ENCODE peak calls at places on chromosomes 12 and 14, in six cellular contexts. One of them, this sample, is unnamed. For H3K4me1, the result is how much of the 10 kb centered on the place peaks cover.

GRCh38 chr12:116122639-116123038 is 154.9 kb downstream of the MED13L start:
- DNase-seq in psoas muscle: no peak
- DNase-seq in pancreas: no peak
- DNase-seq in left ventricle myocardium inferior: no peak
- DNase-seq in tibial artery: no peak
- DNase-seq in CD8-positive, alpha-beta T cell: no peak
- DNase-seq in this sample: no peak

GRCh38 chr14:92651106-92651792 is 97.2 kb downstream of the LGMN start:
- DNase-seq in pancreas: no peak
- DNase-seq in tibial artery: no peak
- DNase-seq in left ventricle myocardium inferior: no peak
- DNase-seq in psoas muscle: peak
- DNase-seq in CD8-positive, alpha-beta T cell: peak
- DNase-seq in this sample: peak

GRCh38 chr12:64824500-64825142 is at the start of gene TBC1D30:
- DNase-seq in psoas muscle: peak
- DNase-seq in left ventricle myocardium inferior: no peak
- DNase-seq in pancreas: peak
- DNase-seq in CD8-positive, alpha-beta T cell: peak
- DNase-seq in tibial artery: no peak
- DNase-seq in this sample: peak

GRCh38 chr14:51846631-51847488 is 13.6 kb upstream of the GNG2 start:
- DNase-seq in psoas muscle: peak
- DNase-seq in left ventricle myocardium inferior: peak
- DNase-seq in CD8-positive, alpha-beta T cell: peak
- DNase-seq in tibial artery: peak
- DNase-seq in pancreas: no peak
- DNase-seq in this sample: no peak

GRCh38 chr14:65210827-65211192 is 108.5 kb upstream of the MAX start:
- DNase-seq in CD8-positive, alpha-beta T cell: no peak
- DNase-seq in pancreas: no peak
- DNase-seq in tibial artery: no peak
- DNase-seq in left ventricle myocardium inferior: no peak
- DNase-seq in psoas muscle: no peak
- DNase-seq in this sample: no peak

GRCh38 chr12:59595557-59596231 is at the start of gene SLC16A7:
- DNase-seq in psoas muscle: peak
- DNase-seq in CD8-positive, alpha-beta T cell: peak
- DNase-seq in tibial artery: peak
- DNase-seq in pancreas: peak
- DNase-seq in left ventricle myocardium inferior: peak
- DNase-seq in this sample: peak

GRCh38 chr14:104749958-104750529 is 2.9 kb upstream of the SIVA1 start:
- DNase-seq in pancreas: no peak
- DNase-seq in tibial artery: no peak
- DNase-seq in CD8-positive, alpha-beta T cell: no peak
- DNase-seq in left ventricle myocardium inferior: no peak
- DNase-seq in psoas muscle: no peak
- DNase-seq in this sample: peak

GRCh38 chr12:52319097-52319496 is 2.1 kb downstream of the KRT83 start:
- DNase-seq in psoas muscle: no peak
- DNase-seq in tibial artery: no peak
- DNase-seq in CD8-positive, alpha-beta T cell: no peak
- DNase-seq in left ventricle myocardium inferior: no peak
- DNase-seq in pancreas: no peak
- DNase-seq in this sample: peak

GRCh38 chr12:108364879-108365278 is 25.8 kb upstream of the CMKLR1 start:
- DNase-seq in psoas muscle: no peak
- DNase-seq in tibial artery: no peak
- DNase-seq in pancreas: no peak
- DNase-seq in left ventricle myocardium inferior: no peak
- DNase-seq in CD8-positive, alpha-beta T cell: no peak
- DNase-seq in this sample: no peak

GRCh38 chr12:14111230-14111865 is 129.9 kb upstream of the GRIN2B start:
- DNase-seq in pancreas: no peak
- DNase-seq in psoas muscle: no peak
- DNase-seq in tibial artery: no peak
- DNase-seq in CD8-positive, alpha-beta T cell: no peak
- DNase-seq in left ventricle myocardium inferior: no peak
- DNase-seq in this sample: no peak

GRCh38 chr14:104677506-104678332 is 11.7 kb upstream of the INF2 start:
- DNase-seq in left ventricle myocardium inferior: peak
- DNase-seq in psoas muscle: peak
- DNase-seq in pancreas: no peak
- DNase-seq in CD8-positive, alpha-beta T cell: peak
- DNase-seq in tibial artery: peak
- DNase-seq in this sample: peak

GRCh38 chr12:111438501-111438900 is 32.8 kb downstream of the SH2B3 start:
- DNase-seq in psoas muscle: no peak
- DNase-seq in left ventricle myocardium inferior: no peak
- DNase-seq in tibial artery: no peak
- DNase-seq in pancreas: no peak
- DNase-seq in CD8-positive, alpha-beta T cell: peak
- DNase-seq in this sample: peak

GRCh38 chr12:111435661-111436201 is 30.0 kb downstream of the SH2B3 start:
- DNase-seq in CD8-positive, alpha-beta T cell: peak
- DNase-seq in psoas muscle: no peak
- DNase-seq in tibial artery: peak
- DNase-seq in left ventricle myocardium inferior: no peak
- DNase-seq in pancreas: no peak
- DNase-seq in this sample: no peak

GRCh38 chr12:111436266-111436665 is 30.5 kb downstream of the SH2B3 start:
- DNase-seq in CD8-positive, alpha-beta T cell: no peak
- DNase-seq in tibial artery: peak
- DNase-seq in pancreas: no peak
- DNase-seq in left ventricle myocardium inferior: no peak
- DNase-seq in psoas muscle: no peak
- DNase-seq in this sample: no peak

GRCh38 chr12:111437816-111438454 is 32.2 kb downstream of the SH2B3 start:
- DNase-seq in tibial artery: peak
- DNase-seq in pancreas: no peak
- DNase-seq in left ventricle myocardium inferior: no peak
- DNase-seq in CD8-positive, alpha-beta T cell: peak
- DNase-seq in psoas muscle: no peak
- DNase-seq in this sample: peak

DNA sequence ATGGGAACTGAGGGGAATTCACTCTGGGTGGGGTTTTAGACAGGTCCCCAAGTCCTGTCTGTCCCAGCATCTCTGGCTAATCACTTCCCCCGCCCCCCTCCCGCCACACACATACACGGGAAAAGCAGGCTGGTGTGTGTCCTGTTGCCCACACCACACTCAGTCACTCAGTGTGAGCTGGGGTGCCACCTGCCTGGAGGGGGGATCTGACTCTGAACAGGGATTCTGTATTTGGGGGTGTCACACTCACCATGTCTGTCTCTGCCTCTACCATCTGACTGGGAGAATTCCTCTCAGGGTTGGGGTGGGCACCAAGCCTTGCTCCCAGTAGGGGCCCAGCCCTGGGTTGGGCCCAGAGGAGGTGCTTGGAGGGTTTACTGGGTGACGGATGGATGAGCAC is 31.1 kb downstream of the SH2B3 start:
- DNase-seq in left ventricle myocardium inferior: no peak
- DNase-seq in psoas muscle: no peak
- DNase-seq in CD8-positive, alpha-beta T cell: no peak
- DNase-seq in pancreas: no peak
- DNase-seq in tibial artery: no peak
- DNase-seq in this sample: no peak
- H3K4me1 ChIP-seq in left ventricle myocardium inferior: half or more
- H3K4me1 ChIP-seq in psoas muscle: half or more
- H3K4me1 ChIP-seq in CD8-positive, alpha-beta T cell: half or more
- H3K4me1 ChIP-seq in pancreas: under half
- H3K4me1 ChIP-seq in tibial artery: under half
- H3K4me1 ChIP-seq in this sample: under half

GRCh38 chr14:69667938-69668336 is 56.5 kb downstream of the SUSD6 start:
- DNase-seq in pancreas: no peak
- DNase-seq in tibial artery: no peak
- DNase-seq in psoas muscle: no peak
- DNase-seq in CD8-positive, alpha-beta T cell: no peak
- DNase-seq in left ventricle myocardium inferior: no peak
- DNase-seq in this sample: no peak
- H3K4me3 ChIP-seq in pancreas: no peak
- H3K4me3 ChIP-seq in tibial artery: no peak
- H3K4me3 ChIP-seq in psoas muscle: no peak
- H3K4me3 ChIP-seq in CD8-positive, alpha-beta T cell: no peak
- H3K4me3 ChIP-seq in left ventricle myocardium inferior: no peak
- H3K4me3 ChIP-seq in this sample: no peak

DNA sequence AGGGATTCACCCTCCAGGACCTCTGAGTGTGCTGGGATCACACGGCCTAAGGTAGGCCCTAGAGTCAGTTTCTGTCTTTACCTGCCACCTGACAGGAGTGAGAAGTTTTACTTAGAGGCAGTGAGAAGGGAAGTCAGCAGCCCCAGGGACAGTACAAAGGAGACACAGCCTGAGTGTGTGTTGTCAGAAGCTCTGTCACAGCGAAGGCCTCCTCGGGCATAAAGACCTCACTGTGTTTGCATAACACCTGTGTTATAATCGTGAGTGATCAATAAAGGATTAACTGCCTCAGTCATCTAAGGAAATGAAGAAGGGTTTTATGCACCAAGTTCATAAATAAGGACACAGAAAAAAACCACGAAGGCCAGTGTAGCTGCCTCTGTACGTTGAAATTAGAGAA is 159.5 kb downstream of the DAD1 start:
- DNase-seq in tibial artery: no peak
- DNase-seq in psoas muscle: no peak
- DNase-seq in pancreas: no peak
- DNase-seq in CD8-positive, alpha-beta T cell: no peak
- DNase-seq in left ventricle myocardium inferior: no peak
- DNase-seq in this sample: no peak
- H3K4me1 ChIP-seq in tibial artery: under half
- H3K4me1 ChIP-seq in psoas muscle: under half
- H3K4me1 ChIP-seq in pancreas: under half
- H3K4me1 ChIP-seq in CD8-positive, alpha-beta T cell: under half
- H3K4me1 ChIP-seq in left ventricle myocardium inferior: under half
- H3K4me1 ChIP-seq in this sample: under half

GRCh38 chr12:95976416-95976832 is 19.7 kb downstream of the HAL start:
- DNase-seq in tibial artery: no peak
- DNase-seq in pancreas: no peak
- DNase-seq in psoas muscle: no peak
- DNase-seq in CD8-positive, alpha-beta T cell: no peak
- DNase-seq in left ventricle myocardium inferior: no peak
- DNase-seq in this sample: no peak

GRCh38 chr12:95975491-95975890 is 20.7 kb downstream of the HAL start:
- DNase-seq in psoas muscle: no peak
- DNase-seq in tibial artery: no peak
- DNase-seq in CD8-positive, alpha-beta T cell: no peak
- DNase-seq in pancreas: no peak
- DNase-seq in left ventricle myocardium inferior: no peak
- DNase-seq in this sample: no peak

GRCh38 chr12:95970905-95971304 is 25.2 kb downstream of the HAL start:
- DNase-seq in CD8-positive, alpha-beta T cell: no peak
- DNase-seq in pancreas: no peak
- DNase-seq in psoas muscle: no peak
- DNase-seq in left ventricle myocardium inferior: no peak
- DNase-seq in tibial artery: no peak
- DNase-seq in this sample: no peak

GRCh38 chr12:95972832-95973465 is 23.2 kb downstream of the HAL start:
- DNase-seq in tibial artery: no peak
- DNase-seq in pancreas: no peak
- DNase-seq in psoas muscle: no peak
- DNase-seq in CD8-positive, alpha-beta T cell: no peak
- DNase-seq in left ventricle myocardium inferior: no peak
- DNase-seq in this sample: no peak

GRCh38 chr12:95974358-95974757 is 21.8 kb downstream of the HAL start:
- DNase-seq in CD8-positive, alpha-beta T cell: no peak
- DNase-seq in left ventricle myocardium inferior: no peak
- DNase-seq in pancreas: no peak
- DNase-seq in tibial artery: no peak
- DNase-seq in psoas muscle: no peak
- DNase-seq in this sample: no peak
- H3K4me3 ChIP-seq in CD8-positive, alpha-beta T cell: no peak
- H3K4me3 ChIP-seq in left ventricle myocardium inferior: no peak
- H3K4me3 ChIP-seq in pancreas: no peak
- H3K4me3 ChIP-seq in tibial artery: no peak
- H3K4me3 ChIP-seq in psoas muscle: no peak
- H3K4me3 ChIP-seq in this sample: no peak

GRCh38 chr14:59123975-59124374 is 64.5 kb upstream of the DAAM1 start:
- DNase-seq in psoas muscle: no peak
- DNase-seq in pancreas: no peak
- DNase-seq in CD8-positive, alpha-beta T cell: no peak
- DNase-seq in left ventricle myocardium inferior: no peak
- DNase-seq in tibial artery: no peak
- DNase-seq in this sample: no peak
- H3K4me1 ChIP-seq in psoas muscle: under half
- H3K4me1 ChIP-seq in pancreas: under half
- H3K4me1 ChIP-seq in CD8-positive, alpha-beta T cell: under half
- H3K4me1 ChIP-seq in left ventricle myocardium inferior: under half
- H3K4me1 ChIP-seq in tibial artery: under half
- H3K4me1 ChIP-seq in this sample: under half

DNA sequence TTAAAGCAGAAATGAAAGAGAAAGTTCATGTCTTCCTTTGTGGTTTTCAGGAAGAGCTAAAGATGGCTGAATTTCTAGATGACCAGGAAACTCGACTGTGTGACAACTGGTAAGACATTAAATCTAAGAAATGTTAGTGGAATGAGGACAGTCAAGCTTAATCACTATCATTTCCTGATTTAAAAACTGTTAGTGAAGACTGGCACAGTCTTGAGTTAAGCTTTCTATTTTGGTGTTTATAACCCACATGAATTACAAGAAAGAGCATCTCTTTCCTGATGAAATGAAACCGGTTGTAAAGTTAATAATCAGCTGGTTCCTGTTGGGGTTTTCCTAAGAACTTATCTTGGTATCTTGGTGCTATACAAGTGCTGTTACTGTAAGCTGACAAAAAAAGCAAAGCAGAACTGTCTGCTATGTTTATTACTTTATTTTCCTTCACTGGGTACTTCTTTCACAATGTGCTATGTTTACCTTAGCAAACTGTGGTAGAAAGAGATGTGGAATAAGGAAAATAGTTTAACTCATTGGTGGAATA is 5.2 kb downstream of the TRAFD1 start:
- DNase-seq in left ventricle myocardium inferior: no peak
- DNase-seq in tibial artery: no peak
- DNase-seq in psoas muscle: no peak
- DNase-seq in pancreas: no peak
- DNase-seq in CD8-positive, alpha-beta T cell: no peak
- DNase-seq in this sample: no peak
- H3K4me3 ChIP-seq in left ventricle myocardium inferior: peak
- H3K4me3 ChIP-seq in tibial artery: no peak
- H3K4me3 ChIP-seq in psoas muscle: peak
- H3K4me3 ChIP-seq in pancreas: no peak
- H3K4me3 ChIP-seq in CD8-positive, alpha-beta T cell: peak
- H3K4me3 ChIP-seq in this sample: no peak

DNA sequence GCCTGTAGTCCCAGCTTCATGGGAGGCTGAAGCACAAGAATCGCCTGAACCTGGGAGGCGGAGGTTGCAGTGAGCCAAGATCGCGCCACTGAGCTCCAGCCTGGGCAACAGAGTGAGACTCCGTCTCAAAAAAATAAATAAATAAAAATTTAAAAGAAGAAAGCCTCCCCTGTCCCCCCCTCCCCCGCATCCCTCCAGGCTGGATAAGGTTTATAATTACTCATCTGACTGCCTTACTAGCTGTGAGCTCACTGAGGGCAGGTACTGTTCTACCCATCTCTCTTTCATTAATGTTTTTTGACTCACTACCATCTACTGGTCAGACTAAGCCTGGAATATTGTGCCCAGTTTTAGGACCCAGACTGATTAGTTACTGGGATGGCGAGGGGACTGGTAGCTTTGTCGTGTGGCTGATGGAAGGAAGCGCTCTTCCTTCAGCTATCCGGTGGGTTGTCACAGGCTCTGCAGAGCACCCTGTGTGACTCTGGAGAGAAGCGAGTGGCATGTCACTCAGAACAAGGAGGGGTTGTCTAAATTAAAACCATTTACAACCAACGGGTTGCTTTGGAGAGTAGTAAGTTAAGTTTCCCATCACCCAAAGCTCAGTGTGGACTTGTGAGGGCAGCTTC is 16.9 kb downstream of the EVL start:
- DNase-seq in tibial artery: no peak
- DNase-seq in pancreas: no peak
- DNase-seq in left ventricle myocardium inferior: no peak
- DNase-seq in CD8-positive, alpha-beta T cell: no peak
- DNase-seq in psoas muscle: no peak
- DNase-seq in this sample: no peak
- H3K4me1 ChIP-seq in tibial artery: under half
- H3K4me1 ChIP-seq in pancreas: under half
- H3K4me1 ChIP-seq in left ventricle myocardium inferior: under half
- H3K4me1 ChIP-seq in CD8-positive, alpha-beta T cell: half or more
- H3K4me1 ChIP-seq in psoas muscle: under half
- H3K4me1 ChIP-seq in this sample: under half